ENCODE peak calls at places on chromosomes 7 and 10, in four cellular contexts. D is fibroblast of lung, O is PC-3, X is kidney. A is an unnamed sample.

GRCh38 chr10:88314362-88314761 is 268.8 kb downstream of the RNLS start:
- DNase-seq in D (no peak), O (no peak), X (no peak), A (no peak)

GRCh38 chr7:150325110-150325611 is 1.8 kb upstream of the ACTR3C start:
- DNase-seq in D (peak; percentile 68), O (no peak), X (no peak), A (no peak)

GRCh38 chr10:16477757-16478156 is 40.9 kb downstream of the PTER start:
- DNase-seq in D (no peak), O (no peak), X (no peak), A (no peak)

GRCh38 chr7:65962033-65962432 is 20.0 kb downstream of the GUSB start:
- DNase-seq in D (no peak), O (no peak), X (no peak), A (no peak)

GRCh38 chr7:39217752-39218151 is 240.0 kb downstream of the POU6F2 start:
- DNase-seq in D (no peak), O (no peak), X (no peak), A (no peak)

GRCh38 chr10:117503170-117503885 is 39.2 kb upstream of the EMX2 start:
- DNase-seq in D (no peak), O (no peak), X (no peak), A (peak; percentile 47)

GRCh38 chr10:60387531-60387930 is 2.1 kb downstream of the ANK3 start:
- DNase-seq in D (no peak), O (peak; percentile 68), X (no peak), A (no peak)

GRCh38 chr10:13589316-13589715 is 2.6 kb downstream of the PRPF18 start:
- DNase-seq in D (no peak), O (no peak), X (no peak), A (no peak)

GRCh38 chr10:120186506-120186905 is 270.5 kb upstream of the PLPP4 start:
- DNase-seq in D (no peak), O (no peak), X (no peak), A (no peak)

GRCh38 chr7:129969881-129970446 is 17.2 kb upstream of the UBE2H start:
- DNase-seq in D (no peak), O (peak; percentile 98), X (peak; percentile 90), A (peak; percentile 54)

GRCh38 chr7:121798076-121798475 is 74.9 kb upstream of the PTPRZ1 start:
- DNase-seq in D (no peak), O (no peak), X (no peak), A (no peak)

GRCh38 chr10:78861456-78862327 is 207.1 kb upstream of the ZMIZ1 start:
- DNase-seq in D (no peak), O (peak; percentile 59), X (no peak), A (no peak)

GRCh38 chr7:23696916-23697441 is 13.0 kb upstream of the STK31 start:
- DNase-seq in D (peak; percentile 63), O (peak; percentile 68), X (peak; percentile 81), A (peak; percentile 46)

DNA sequence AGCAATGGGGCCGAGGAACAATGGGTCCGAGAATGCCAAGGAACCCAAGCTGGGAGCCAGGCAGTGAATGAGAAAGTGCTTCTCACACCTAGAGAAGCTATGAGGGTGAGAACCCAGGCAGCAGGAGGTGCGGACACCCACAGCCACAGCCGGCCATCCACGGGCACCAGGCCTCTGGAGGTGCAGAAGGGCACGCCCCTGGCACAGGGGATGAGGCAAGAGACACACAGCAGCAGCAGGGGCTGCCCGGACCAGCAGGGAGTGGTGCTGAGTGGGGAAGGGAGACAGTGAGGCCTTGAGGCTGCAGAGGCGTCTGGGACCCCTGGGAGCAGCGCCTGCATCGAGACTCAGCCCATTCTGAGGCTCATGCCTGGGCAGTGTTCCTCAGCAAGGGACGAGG is 135.3 kb downstream of the MAD1L1 start:
- DNase-seq in D (no peak), O (no peak), X (no peak), A (no peak)
- H3K4me1 ChIP-seq in D (peaks cover 4% of the 10 kb centered on the region), O (no peaks in the 10 kb centered on the region), X (no peaks in the 10 kb centered on the region), A (peaks cover 13% of the 10 kb centered on the region)

GRCh38 chr7:1939434-1940401 is 269.6 kb downstream of the ELFN1 start:
- DNase-seq in D (no peak), O (no peak), X (peak; percentile 75), A (no peak)
- H3K4me3 ChIP-seq in D (no peak overlapping the region), O (no peak overlapping the region), X (no peak overlapping the region), A (no peak overlapping the region)

GRCh38 chr10:4763513-4763912 is 62.5 kb upstream of the AKR1E2 start:
- DNase-seq in D (no peak), O (no peak), X (no peak), A (no peak)
- H3K9ac ChIP-seq in D (no peak overlapping the region), O (peak overlapping the region; percentile 95), X (no peak overlapping the region), A (peak overlapping the region; percentile 79)

GRCh38 chr10:75228834-75229233 is 6.9 kb downstream of the COMTD1 start:
- DNase-seq in D (peak; percentile 24), O (no peak), X (no peak), A (peak; percentile 43)
- H3K4me1 ChIP-seq in D (peaks cover 22% of the 10 kb centered on the region), O (peaks cover 43% of the 10 kb centered on the region), X (peaks cover 32% of the 10 kb centered on the region), A (peaks cover 61% of the 10 kb centered on the region)

GRCh38 chr7:14740606-14741005 is 161.9 kb downstream of the DGKB start:
- DNase-seq in D (no peak), O (no peak), X (no peak), A (no peak)

GRCh38 chr7:14747701-14748100 is 154.8 kb downstream of the DGKB start:
- DNase-seq in D (peak; percentile 45), O (no peak), X (no peak), A (no peak)

GRCh38 chr7:14748461-14748860 is 154.1 kb downstream of the DGKB start:
- DNase-seq in D (peak; percentile 89), O (peak; percentile 78), X (no peak), A (peak; percentile 35)

GRCh38 chr7:14739496-14740185 is 162.9 kb downstream of the DGKB start:
- DNase-seq in D (no peak), O (no peak), X (no peak), A (peak; percentile 25)

DNA sequence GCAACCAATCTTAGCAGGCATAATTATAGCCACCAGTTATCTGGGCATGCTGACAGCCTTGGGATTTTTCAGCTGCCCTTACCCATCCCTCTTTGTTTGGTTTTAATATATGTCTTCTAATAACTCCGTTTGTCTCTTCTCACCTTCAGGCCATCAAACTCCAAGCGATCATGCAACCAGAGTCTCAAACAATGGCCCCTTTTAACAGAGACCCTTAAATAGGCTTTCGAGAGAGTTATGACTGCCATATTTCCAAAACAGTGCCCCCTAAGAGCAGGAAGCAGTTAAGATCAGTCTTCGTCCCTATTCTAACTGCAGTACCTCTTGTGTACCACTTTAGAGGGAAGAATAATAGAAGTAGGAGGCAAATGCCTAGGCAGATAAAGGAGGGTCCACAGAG is 157.5 kb downstream of the DGKB start:
- DNase-seq in D (no peak), O (no peak), X (no peak), A (no peak)
- H3K4me3 ChIP-seq in D (no peak overlapping the region), O (no peak overlapping the region), X (no peak overlapping the region), A (no peak overlapping the region)

GRCh38 chr10:96703358-96703757 is 17.0 kb downstream of the PIK3AP1 start:
- DNase-seq in D (no peak), O (no peak), X (no peak), A (no peak)

GRCh38 chr10:96709525-96709924 is 10.8 kb downstream of the PIK3AP1 start:
- DNase-seq in D (no peak), O (no peak), X (no peak), A (no peak)

GRCh38 chr10:96708456-96708855 is 11.9 kb downstream of the PIK3AP1 start:
- DNase-seq in D (no peak), O (no peak), X (no peak), A (no peak)

GRCh38 chr10:96705134-96705533 is 15.2 kb downstream of the PIK3AP1 start:
- DNase-seq in D (no peak), O (no peak), X (no peak), A (no peak)

DNA sequence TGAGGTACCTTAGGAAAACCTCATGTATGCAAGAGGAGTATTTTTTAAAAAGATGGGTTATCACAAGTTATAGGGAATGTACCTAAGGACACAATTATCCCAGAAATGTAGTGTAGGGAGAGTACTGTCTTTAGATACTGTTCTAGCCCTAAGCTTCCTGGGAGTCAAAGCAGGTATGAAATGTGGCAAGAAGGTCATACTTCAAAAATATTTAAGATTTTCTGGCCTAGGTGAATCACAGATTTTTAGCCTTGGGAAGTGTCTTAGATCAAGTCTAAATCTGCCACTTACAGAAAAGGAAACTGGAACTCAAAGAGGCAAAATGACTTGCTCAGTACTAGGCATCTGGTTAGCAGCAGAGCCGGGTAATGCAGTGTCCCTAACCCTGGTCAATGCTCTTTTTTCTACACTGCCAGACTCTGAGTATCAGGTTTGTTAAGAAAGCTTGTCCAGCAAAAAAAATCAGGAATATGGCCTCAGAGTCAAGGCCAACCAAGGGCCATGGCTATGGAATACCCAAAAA is 13.9 kb downstream of the PIK3AP1 start:
- DNase-seq in D (no peak), O (no peak), X (no peak), A (no peak)
- H3K9ac ChIP-seq in D (no peak overlapping the region), O (no peak overlapping the region), X (no peak overlapping the region), A (no peak overlapping the region)

GRCh38 chr7:22204312-22204711 is 152.6 kb downstream of the RAPGEF5 start:
- DNase-seq in D (no peak), O (no peak), X (no peak), A (peak; percentile 1)
- H3K4me1 ChIP-seq in D (no peaks in the 10 kb centered on the region), O (peaks cover 9% of the 10 kb centered on the region), X (peaks cover 6% of the 10 kb centered on the region), A (peaks cover 33% of the 10 kb centered on the region)